ENCODE peak calls at places on chromosomes 12 and 14, in six cellular contexts. B, F, N, T, S and V are unnamed samples.
A peak's percentile ranks its signal among the peaks of the same experiment; 100 is the strongest.

GRCh38 chr14:47186491-47186890 is 488.9 kb downstream of the MDGA2 start:
- DNase-seq in B (no peak), F (no peak), N (peak; percentile 67), T (no peak), S (no peak), V (peak; percentile 2)

GRCh38 chr14:68695326-68695768 is 97.5 kb downstream of the ZFP36L1 start:
- DNase-seq in B (peak; percentile 100), F (no peak), N (peak; percentile 98), T (no peak), S (no peak), V (peak; percentile 97)

GRCh38 chr14:26444745-26445144 is 153.1 kb downstream of the NOVA1 start:
- DNase-seq in B (peak; percentile 9), F (no peak), N (peak; percentile 43), T (peak; percentile 55), S (no peak), V (peak; percentile 40)

GRCh38 chr14:76754586-76754985 is 6.7 kb upstream of the VASH1 start:
- DNase-seq in B (no peak), F (no peak), N (no peak), T (no peak), S (no peak), V (no peak)

GRCh38 chr12:130983328-130984017 is 29.8 kb downstream of the ADGRD1 start:
- DNase-seq in B (no peak), F (no peak), N (no peak), T (no peak), S (no peak), V (no peak)

GRCh38 chr14:87055007-87055406 is 938.0 kb downstream of the GALC start:
- DNase-seq in B (no peak), F (peak; percentile 28), N (no peak), T (no peak), S (no peak), V (no peak)

GRCh38 chr12:4506430-4506829 is 32.3 kb upstream of the RAD51AP1 start:
- DNase-seq in B (no peak), F (no peak), N (no peak), T (no peak), S (no peak), V (no peak)

GRCh38 chr14:22123188-22123560 is 449.6 kb upstream of the OR4E1 start:
- DNase-seq in B (no peak), F (no peak), N (no peak), T (no peak), S (no peak), V (no peak)

GRCh38 chr12:10372534-10372931 is 17.3 kb downstream of the KLRK1 start:
- DNase-seq in B (no peak), F (no peak), N (no peak), T (no peak), S (no peak), V (no peak)

GRCh38 chr14:35631071-35631805 is 97.3 kb downstream of the INSM2 start:
- DNase-seq in B (peak; percentile 2), F (no peak), N (no peak), T (no peak), S (no peak), V (no peak)

GRCh38 chr12:29116414-29116813 is 32.7 kb upstream of the FAR2 start:
- DNase-seq in B (no peak), F (no peak), N (no peak), T (no peak), S (no peak), V (no peak)

GRCh38 chr12:62625238-62625637 is 158.6 kb downstream of the MON2 start:
- DNase-seq in B (peak; percentile 13), F (no peak), N (peak; percentile 24), T (no peak), S (no peak), V (peak; percentile 63)

GRCh38 chr14:52402812-52403526 is 88.9 kb downstream of the PTGER2 start:
- DNase-seq in B (peak; percentile 72), F (no peak), N (no peak), T (no peak), S (no peak), V (no peak)

GRCh38 chr12:99146185-99146584 is 501.1 kb downstream of the APAF1 start:
- DNase-seq in B (no peak), F (no peak), N (no peak), T (no peak), S (no peak), V (no peak)

GRCh38 chr14:100640481-100641273 is 53.5 kb upstream of the BEGAIN start:
- DNase-seq in B (peak; percentile 28), F (no peak), N (peak; percentile 40), T (no peak), S (no peak), V (no peak)

GRCh38 chr14:100033347-100034052 is 31.7 kb upstream of the EVL start:
- DNase-seq in B (no peak), F (no peak), N (no peak), T (no peak), S (no peak), V (no peak)

GRCh38 chr14:91835920-91836843 is 31.2 kb downstream of the TC2N start:
- DNase-seq in B (no peak), F (peak; percentile 89), N (peak; percentile 4), T (peak; percentile 64), S (peak; percentile 92), V (peak; percentile 79)

GRCh38 chr12:80045594-80045993 is 53.7 kb upstream of the OTOGL start:
- DNase-seq in B (peak; percentile 85), F (no peak), N (peak; percentile 69), T (no peak), S (no peak), V (no peak)

GRCh38 chr14:77848031-77848430 is 48.1 kb downstream of the ADCK1 start:
- DNase-seq in B (peak; percentile 8), F (no peak), N (no peak), T (no peak), S (no peak), V (peak; percentile 12)

GRCh38 chr12:79420146-79420618 is 270.6 kb downstream of the PAWR start:
- DNase-seq in B (peak; percentile 95), F (no peak), N (peak; percentile 81), T (peak; percentile 21), S (no peak), V (peak; percentile 34)

GRCh38 chr12:52521175-52521574 is 981 bp upstream of the KRT5 start:
- DNase-seq in B (no peak), F (peak; percentile 29), N (no peak), T (no peak), S (peak; percentile 45), V (peak; percentile 72)

GRCh38 chr12:118055144-118055557 is 5.8 kb downstream of the WSB2 start:
- DNase-seq in B (peak; percentile 22), F (peak; percentile 75), N (peak; percentile 51), T (no peak), S (peak; percentile 79), V (peak; percentile 73)

GRCh38 chr12:25052191-25053020 is 103.5 kb upstream of the BCAT1 start:
- DNase-seq in B (no peak), F (no peak), N (no peak), T (no peak), S (no peak), V (peak; percentile 17)

DNA sequence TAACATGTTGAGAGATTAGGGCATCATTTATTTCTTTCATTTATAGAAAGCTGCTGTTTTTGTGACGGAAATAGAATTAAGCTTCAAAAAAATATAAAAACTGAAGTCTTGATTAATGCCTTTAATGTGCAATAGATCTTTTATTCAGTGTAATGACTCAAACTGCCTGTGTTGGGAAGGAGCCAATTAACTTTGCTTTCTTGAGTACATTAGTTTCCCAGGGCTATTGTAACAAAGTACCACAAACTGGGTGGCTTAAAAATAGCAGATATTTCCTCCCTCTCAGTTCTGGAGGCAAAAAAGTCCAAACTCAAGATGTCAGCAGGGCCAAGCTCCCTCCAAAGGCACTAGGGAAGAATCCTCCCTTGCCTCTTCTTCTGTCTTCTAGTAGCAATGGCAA is 36.6 kb downstream of the EID3 start:
- DNase-seq in B (peak; percentile 33), F (no peak), N (no peak), T (no peak), S (no peak), V (no peak)
- H3K14ac ChIP-seq in B (no peak overlapping the region), F (no peak overlapping the region), N (no peak overlapping the region), T (no peak overlapping the region), S (no peak overlapping the region), V (no peak overlapping the region)

GRCh38 chr14:33404054-33404453 is 465.4 kb downstream of the NPAS3 start:
- DNase-seq in B (peak; percentile 10), F (no peak), N (peak; percentile 84), T (no peak), S (no peak), V (peak; percentile 90)
- H3K14ac ChIP-seq in B (no peak overlapping the region), F (no peak overlapping the region), N (no peak overlapping the region), T (no peak overlapping the region), S (no peak overlapping the region), V (no peak overlapping the region)

DNA sequence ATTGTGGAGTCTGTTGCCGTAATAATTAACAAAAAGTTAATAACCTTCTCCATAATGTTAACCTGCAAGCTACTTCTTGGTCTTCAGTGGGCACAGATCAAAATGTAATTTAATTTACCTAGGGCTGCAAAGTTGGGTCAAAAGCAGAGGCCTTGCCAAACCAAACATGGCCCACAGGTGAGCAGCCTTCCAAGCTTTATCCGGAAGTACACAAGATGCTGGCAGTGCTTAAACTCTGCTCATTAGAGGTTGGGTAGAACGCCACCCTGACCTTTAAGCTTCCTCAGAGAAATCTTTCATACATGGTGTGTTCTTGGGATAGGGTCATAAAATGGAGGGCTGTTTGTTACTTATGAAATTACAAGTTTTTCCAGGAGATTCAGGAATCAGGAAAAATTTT is 7.4 kb downstream of the EGLN3 start:
- DNase-seq in B (no peak), F (no peak), N (no peak), T (no peak), S (no peak), V (no peak)
- H3K14ac ChIP-seq in B (no peak overlapping the region), F (no peak overlapping the region), N (no peak overlapping the region), T (no peak overlapping the region), S (no peak overlapping the region), V (no peak overlapping the region)

GRCh38 chr12:47818701-47819543 is 781 bp downstream of the HDAC7 start:
- DNase-seq in B (no peak), F (peak; percentile 74), N (peak; percentile 56), T (peak; percentile 64), S (peak; percentile 84), V (no peak)
- H3K14ac ChIP-seq in B (peak overlapping the region; percentile 97), F (peak overlapping the region; percentile 27), N (peak overlapping the region; percentile 96), T (peak overlapping the region; percentile 39), S (no peak overlapping the region), V (peak overlapping the region; percentile 84)

DNA sequence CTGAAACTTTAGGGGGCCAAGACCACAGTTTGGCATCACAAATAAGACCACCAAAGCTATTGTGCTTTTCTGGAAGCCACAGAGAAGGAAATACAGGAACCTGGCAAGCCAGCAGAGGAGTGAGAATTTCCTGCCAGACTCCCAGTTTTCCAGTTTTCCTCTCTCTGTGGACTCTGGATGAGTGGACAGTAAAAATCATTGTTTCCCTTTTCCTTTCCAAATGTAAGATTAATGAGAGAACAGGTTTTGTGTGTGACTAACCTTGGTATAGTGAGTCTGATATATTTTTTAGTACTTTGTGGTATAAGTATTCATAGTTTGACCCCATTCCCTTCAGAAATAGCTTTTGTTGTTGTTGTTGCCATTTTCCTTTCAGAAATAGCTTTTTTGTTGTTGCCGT is 2.6 kb upstream of the TAC3 start:
- DNase-seq in B (no peak), F (no peak), N (no peak), T (no peak), S (no peak), V (no peak)
- H3K14ac ChIP-seq in B (no peak overlapping the region), F (no peak overlapping the region), N (no peak overlapping the region), T (no peak overlapping the region), S (no peak overlapping the region), V (peak overlapping the region; percentile 46)

GRCh38 chr12:132438139-132438700 is 51.7 kb upstream of the FBRSL1 start:
- DNase-seq in B (no peak), F (no peak), N (no peak), T (no peak), S (no peak), V (no peak)
- H3K14ac ChIP-seq in B (no peak overlapping the region), F (no peak overlapping the region), N (no peak overlapping the region), T (peak overlapping the region; percentile 17), S (no peak overlapping the region), V (no peak overlapping the region)